ENCODE peak calls at places on chromosomes 2 and 18, in six cellular contexts. T is neuronal stem cell, R is IMR-90, J is H9, E is H1, Q is trophoblast cell. H is an unnamed sample.
A peak's percentile ranks its signal among the peaks of the same experiment; 100 is the strongest.

GRCh38 chr18:59881728-59882685 is 17.8 kb upstream of the PMAIP1 start:
- DNase-seq in T (no peak), R (peak; percentile 67), J (no peak), E (no peak), Q (no peak), H (peak; percentile 96)

GRCh38 chr18:61039251-61039650 is 294.0 kb upstream of the CDH20 start:
- DNase-seq in T (no peak), R (no peak), J (no peak), E (no peak), Q (no peak), H (no peak)

GRCh38 chr18:35918564-35918963 is 53.9 kb upstream of the RMP24 start:
- DNase-seq in T (no peak), R (no peak), J (no peak), E (no peak), Q (no peak), H (no peak)

GRCh38 chr2:182647499-182647787 is 68.6 kb upstream of the DNAJC10 start:
- DNase-seq in T (no peak), R (no peak), J (no peak), E (no peak), Q (no peak), H (no peak)

GRCh38 chr2:133972786-133973185 is 281.1 kb upstream of the MGAT5 start:
- DNase-seq in T (no peak), R (peak; percentile 70), J (no peak), E (no peak), Q (no peak), H (no peak)

GRCh38 chr2:171334946-171335345 is 98.8 kb downstream of the METTL8 start:
- DNase-seq in T (no peak), R (no peak), J (no peak), E (no peak), Q (no peak), H (no peak)

GRCh38 chr2:191202881-191203397 is 42.3 kb upstream of the MYO1B start:
- DNase-seq in T (no peak), R (peak; percentile 83), J (no peak), E (no peak), Q (no peak), H (peak; percentile 89)

GRCh38 chr2:10721344-10722251 is at the start of gene ATP6V1C2:
- DNase-seq in T (peak; percentile 64), R (no peak), J (peak; percentile 67), E (no peak), Q (peak; percentile 28), H (no peak)

GRCh38 chr18:77013777-77014525 is 118.6 kb downstream of the MBP start:
- DNase-seq in T (no peak), R (no peak), J (no peak), E (no peak), Q (no peak), H (no peak)

GRCh38 chr18:45337477-45337876 is 277.8 kb upstream of the SLC14A2 start:
- DNase-seq in T (no peak), R (no peak), J (no peak), E (no peak), Q (no peak), H (no peak)

GRCh38 chr2:111618953-111619902 is 264.8 kb downstream of the ANAPC1 start:
- DNase-seq in T (no peak), R (no peak), J (no peak), E (no peak), Q (no peak), H (no peak)

GRCh38 chr2:181234429-181235410 is 222.5 kb upstream of the ITGA4 start:
- DNase-seq in T (no peak), R (no peak), J (no peak), E (no peak), Q (no peak), H (peak; percentile 15)

GRCh38 chr18:29501952-29502351 is 1325.0 kb upstream of the CDH2 start:
- DNase-seq in T (no peak), R (peak; percentile 87), J (no peak), E (no peak), Q (no peak), H (peak; percentile 58)

GRCh38 chr2:46332686-46333281 is 35.6 kb downstream of the EPAS1 start:
- DNase-seq in T (no peak), R (peak; percentile 45), J (no peak), E (no peak), Q (no peak), H (peak; percentile 42)

GRCh38 chr2:46329803-46330775 is 32.9 kb downstream of the EPAS1 start:
- DNase-seq in T (no peak), R (peak; percentile 95), J (no peak), E (no peak), Q (peak; percentile 86), H (peak; percentile 95)

GRCh38 chr2:46329340-46329739 is 32.1 kb downstream of the EPAS1 start:
- DNase-seq in T (no peak), R (no peak), J (no peak), E (no peak), Q (no peak), H (no peak)

GRCh38 chr2:46333912-46334311 is 36.7 kb downstream of the EPAS1 start:
- DNase-seq in T (no peak), R (no peak), J (no peak), E (no peak), Q (no peak), H (no peak)

DNA sequence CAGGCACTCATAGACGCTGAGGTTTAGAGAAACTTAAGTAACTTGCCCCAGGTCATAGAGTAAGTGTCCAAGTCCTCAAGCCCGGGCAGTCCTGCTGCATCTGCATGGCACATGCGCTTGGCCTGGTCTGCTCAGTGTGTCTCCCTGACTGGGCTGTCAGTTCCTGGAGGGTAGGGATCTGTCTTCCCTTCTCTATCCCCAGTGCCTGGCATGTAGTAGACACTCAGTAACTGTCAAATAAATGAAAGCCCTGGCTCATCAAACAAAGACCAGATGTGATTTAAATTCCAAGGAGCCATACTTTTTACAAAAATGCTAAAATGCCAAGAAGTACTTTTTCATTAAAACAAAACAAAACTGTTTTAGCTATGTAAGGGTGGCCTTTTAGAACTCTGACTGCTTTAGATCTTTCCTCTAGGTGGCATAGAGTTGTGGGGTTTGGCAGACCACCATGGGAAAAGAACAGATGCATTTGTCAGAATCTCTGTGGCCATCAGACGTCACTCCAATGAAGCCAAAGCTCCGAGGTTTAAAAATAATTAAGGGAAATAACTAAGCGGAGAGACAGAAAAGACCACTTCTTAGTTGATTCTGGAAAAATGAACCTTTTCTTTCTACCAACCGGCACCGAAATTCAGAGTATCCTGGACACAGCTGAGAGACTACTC is 34.0 kb downstream of the EPAS1 start:
- DNase-seq in T (no peak), R (no peak), J (no peak), E (no peak), Q (no peak), H (peak; percentile 65)
- H2BK120ac ChIP-seq in T (no peak overlapping the region), R (peak overlapping the region; percentile 63), J (no peak overlapping the region), E (no peak overlapping the region), Q (no peak overlapping the region), H (no peak overlapping the region)

DNA sequence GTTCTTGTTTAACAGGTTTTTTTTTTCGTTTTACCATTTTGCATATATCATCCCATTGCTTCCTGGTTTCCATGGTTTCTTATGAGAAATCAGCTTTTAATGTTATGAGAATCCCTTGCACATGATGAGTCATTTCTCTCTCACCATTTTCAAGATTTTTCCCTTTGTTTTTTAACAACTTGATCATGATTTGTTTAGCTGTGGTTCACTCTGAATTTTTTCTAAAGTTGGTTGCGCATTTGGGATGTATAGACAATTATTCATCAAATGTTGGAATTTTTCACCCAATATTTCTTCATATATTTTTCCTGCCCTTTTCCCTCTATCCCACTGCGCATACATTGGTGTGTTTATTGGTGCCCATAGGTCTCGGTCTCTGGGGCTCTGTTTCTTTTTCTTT is 42.4 kb upstream of the BIN1 start:
- DNase-seq in T (no peak), R (peak; percentile 96), J (no peak), E (no peak), Q (no peak), H (peak; percentile 89)
- H4K91ac ChIP-seq in T (no peak overlapping the region), R (no peak overlapping the region), J (no peak overlapping the region), E (no peak overlapping the region), Q (no peak overlapping the region), H (no peak overlapping the region)

GRCh38 chr2:204317640-204318039 is 227.6 kb upstream of the PARD3B start:
- DNase-seq in T (no peak), R (no peak), J (no peak), E (no peak), Q (no peak), H (no peak)
- H3K14ac ChIP-seq in T (no peak overlapping the region), R (no peak overlapping the region), J (no peak overlapping the region), E (no peak overlapping the region), Q (no peak overlapping the region), H (peak overlapping the region; percentile 27)

GRCh38 chr2:65351234-65351947 is 81.0 kb downstream of the SPRED2 start:
- DNase-seq in T (no peak), R (peak; percentile 54), J (no peak), E (no peak), Q (no peak), H (peak; percentile 84)
- H2BK120ac ChIP-seq in T (no peak overlapping the region), R (no peak overlapping the region), J (no peak overlapping the region), E (no peak overlapping the region), Q (no peak overlapping the region), H (peak overlapping the region; percentile 35)